ENCODE peak calls at places on chromosome 14, in eight cellular contexts. R is nephron progenitor cell, B is GM03348, M is A549, D is amygdala, F is ureter, I is PC-3, E is cardiac muscle cell. K is an unnamed sample.

GRCh38 chr14:51783765-51784164 is 76.6 kb upstream of the GNG2 start:
- DNase-seq in R (no peak), B (peak; percentile 76), M (no peak), D (no peak), F (no peak), I (peak; percentile 46), E (peak; percentile 72), K (no peak)

GRCh38 chr14:21997300-21997699 is 323.7 kb upstream of the OR4E1 start:
- DNase-seq in R (no peak), B (no peak), M (peak; percentile 65), D (no peak), F (no peak), I (peak; percentile 62), E (peak; percentile 5), K (no peak)

GRCh38 chr14:21748869-21749303 is 75.3 kb upstream of the OR4E1 start:
- DNase-seq in R (peak; percentile 64), B (peak; percentile 47), M (peak; percentile 58), D (peak; percentile 61), F (no peak), I (peak; percentile 72), E (peak; percentile 64), K (peak; percentile 48)

GRCh38 chr14:71361335-71361734 is 454.1 kb downstream of the PCNX1 start:
- DNase-seq in R (no peak), B (no peak), M (no peak), D (no peak), F (no peak), I (peak; percentile 70), E (peak; percentile 53), K (no peak)

GRCh38 chr14:68779761-68780323 is 13.0 kb downstream of the ZFP36L1 start:
- DNase-seq in R (no peak), B (peak; percentile 62), M (peak; percentile 76), D (no peak), F (peak; percentile 43), I (peak; percentile 98), E (peak; percentile 57), K (no peak)

GRCh38 chr14:69859591-69859990 is 19.6 kb upstream of the SMOC1 start:
- DNase-seq in R (no peak), B (no peak), M (no peak), D (no peak), F (no peak), I (no peak), E (no peak), K (no peak)

GRCh38 chr14:100904307-100905019 is 941 bp upstream of the RTL1 start:
- DNase-seq in R (peak; percentile 81), B (no peak), M (peak; percentile 34), D (no peak), F (no peak), I (peak; percentile 15), E (no peak), K (no peak)

GRCh38 chr14:55446127-55446736 is 5.8 kb upstream of the TBPL2 start:
- DNase-seq in R (peak; percentile 73), B (peak; percentile 79), M (peak; percentile 80), D (peak; percentile 50), F (peak; percentile 67), I (peak; percentile 99), E (peak; percentile 90), K (peak; percentile 70)